ENCODE peak calls at places on chromosomes 16 and 17, in five cellular contexts. G, B, I, R and Q are unnamed samples.
A peak's percentile ranks its signal among the peaks of the same experiment; 100 is the strongest.

GRCh38 chr16:54431041-54431996 is 144.7 kb upstream of the IRX3 start:
- DNase-seq in G (no peak), B (no peak), I (no peak), R (no peak), Q (no peak)

GRCh38 chr17:41663451-41664171 is 25.1 kb upstream of the EIF1 start:
- DNase-seq in G (no peak), B (no peak), I (no peak), R (peak; percentile 39), Q (no peak)

GRCh38 chr16:72111653-72112451 is 18.2 kb downstream of the DHX38 start:
- DNase-seq in G (no peak), B (no peak), I (no peak), R (no peak), Q (no peak)

GRCh38 chr16:2874584-2875362 is 8.2 kb upstream of the FLYWCH2 start:
- DNase-seq in G (peak; percentile 68), B (peak; percentile 81), I (no peak), R (peak; percentile 90), Q (peak; percentile 85)

GRCh38 chr17:42660692-42661345 is 1.7 kb downstream of the TUBG2 start:
- DNase-seq in G (peak; percentile 77), B (peak; percentile 66), I (no peak), R (no peak), Q (no peak)

GRCh38 chr17:2174048-2174447 is 119.1 kb downstream of the HIC1 start:
- DNase-seq in G (no peak), B (no peak), I (no peak), R (no peak), Q (no peak)

GRCh38 chr17:57914274-57915147 is 40.7 kb downstream of the CUEDC1 start:
- DNase-seq in G (no peak), B (no peak), I (no peak), R (no peak), Q (no peak)

GRCh38 chr17:15154618-15155017 is 110.5 kb downstream of the PMP22 start:
- DNase-seq in G (no peak), B (no peak), I (no peak), R (no peak), Q (no peak)

GRCh38 chr16:67165121-67166034 is 833 bp downstream of the HSF4 start:
- DNase-seq in G (no peak), B (no peak), I (no peak), R (no peak), Q (no peak)

GRCh38 chr17:41666336-41666680 is 22.4 kb upstream of the EIF1 start:
- DNase-seq in G (peak; percentile 47), B (no peak), I (no peak), R (peak; percentile 48), Q (peak; percentile 40)

GRCh38 chr17:61600621-61601020 is 9.6 kb upstream of the NACA2 start:
- DNase-seq in G (no peak), B (no peak), I (no peak), R (no peak), Q (no peak)

GRCh38 chr17:5055543-5055942 is 20.3 kb upstream of the SLC52A1 start:
- DNase-seq in G (no peak), B (no peak), I (no peak), R (no peak), Q (no peak)

GRCh38 chr17:82246365-82247174 is 17.7 kb downstream of the SLC16A3 start:
- DNase-seq in G (peak; percentile 55), B (peak; percentile 67), I (no peak), R (peak; percentile 70), Q (peak; percentile 41)